ENCODE peak calls at places on chromosome 13, in four cellular contexts. O, T, J and Q are unnamed samples.

GRCh38 chr13:114249062-114249461 is 14.4 kb downstream of the CDC16 start:
- DNase-seq in O (no peak), T (no peak), J (no peak), Q (no peak)

GRCh38 chr13:113945857-113946408 is 27.9 kb downstream of the C13orf46 start:
- DNase-seq in O (no peak), J (no peak), T (no peak), Q (no peak)

GRCh38 chr13:94192576-94192975 is 286.9 kb downstream of the DCT start:
- DNase-seq in J (no peak), T (peak), O (peak), Q (peak)

GRCh38 chr13:26022538-26023292 is 29.1 kb downstream of the SHISA2 start:
- DNase-seq in T (no peak), O (no peak), J (no peak), Q (no peak)

GRCh38 chr13:29859971-29860370 is 9.6 kb upstream of the UBL3 start:
- DNase-seq in T (no peak), J (no peak), O (no peak), Q (peak)

GRCh38 chr13:113145496-113145895 is 13.0 kb upstream of the PROZ start:
- DNase-seq in J (no peak), O (no peak), T (no peak), Q (no peak)

GRCh38 chr13:25217023-25217909 is 45.2 kb upstream of the AMER2 start:
- DNase-seq in O (no peak), T (no peak), J (no peak), Q (no peak)

GRCh38 chr13:89514534-89515312 is 1832.8 kb upstream of the MIR17HG start:
- DNase-seq in O (no peak), T (no peak), J (no peak), Q (no peak)

GRCh38 chr13:110206170-110206569 is 100.8 kb downstream of the COL4A1 start:
- DNase-seq in O (no peak), J (no peak), T (no peak), Q (no peak)

GRCh38 chr13:74256969-74257368 is 122.8 kb upstream of the KLF12 start:
- DNase-seq in J (no peak), T (no peak), O (no peak), Q (no peak)

GRCh38 chr13:111393221-111393790 is 72.9 kb downstream of the TEX29 start:
- DNase-seq in T (no peak), O (no peak), J (no peak), Q (no peak)
- TF ChIP-seq SPI1 in T (no peak), O (no peak), J (no peak), Q (no peak)

GRCh38 chr13:42855416-42855815 is 74.0 kb downstream of the FAM216B start:
- DNase-seq in J (no peak), T (no peak), O (no peak), Q (no peak)
- TF ChIP-seq POLR2AphosphoS5 in J (no peak), T (no peak), O (no peak), Q (no peak)

GRCh38 chr13:112072531-112073244 is 5.7 kb downstream of the SOX1 start:
- DNase-seq in T (no peak), J (no peak), O (no peak), Q (no peak)
- TF ChIP-seq SPI1 in T (no peak), J (no peak), O (no peak), Q (no peak)

DNA sequence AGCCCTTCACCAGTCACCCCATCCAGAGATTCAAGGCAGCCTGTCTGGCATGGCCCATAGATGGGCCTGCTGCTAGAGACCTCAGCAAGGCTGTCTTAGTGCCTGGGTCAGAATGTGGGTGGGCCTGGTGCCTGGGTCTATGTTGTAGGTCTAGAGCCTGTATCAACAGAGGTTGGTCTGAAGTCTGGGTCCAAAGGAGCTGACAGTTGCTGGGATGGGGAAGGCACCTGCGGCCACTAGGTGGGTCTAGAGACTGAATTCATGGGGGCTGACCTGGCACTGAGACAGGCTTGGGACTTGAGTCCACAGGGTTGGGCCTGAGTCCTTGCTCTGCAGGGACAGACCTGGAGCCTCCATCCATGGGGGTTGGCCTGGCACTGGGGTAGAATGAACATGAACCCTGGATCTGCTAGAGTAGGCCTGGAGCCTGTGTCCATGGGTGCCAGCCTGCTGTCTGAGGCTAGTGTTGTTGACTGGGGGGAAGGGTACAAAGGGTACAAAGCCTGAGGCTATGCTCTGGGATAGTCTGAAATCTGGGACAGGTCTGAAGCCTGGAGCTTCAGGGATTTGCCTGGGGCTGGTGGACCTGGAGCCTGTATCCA is 516.8 kb downstream of the OLFM4 start:
- DNase-seq in J (no peak), O (no peak), T (no peak), Q (no peak)
- TF ChIP-seq POLR2AphosphoS5 in J (no peak), O (no peak), T (no peak), Q (no peak)

DNA sequence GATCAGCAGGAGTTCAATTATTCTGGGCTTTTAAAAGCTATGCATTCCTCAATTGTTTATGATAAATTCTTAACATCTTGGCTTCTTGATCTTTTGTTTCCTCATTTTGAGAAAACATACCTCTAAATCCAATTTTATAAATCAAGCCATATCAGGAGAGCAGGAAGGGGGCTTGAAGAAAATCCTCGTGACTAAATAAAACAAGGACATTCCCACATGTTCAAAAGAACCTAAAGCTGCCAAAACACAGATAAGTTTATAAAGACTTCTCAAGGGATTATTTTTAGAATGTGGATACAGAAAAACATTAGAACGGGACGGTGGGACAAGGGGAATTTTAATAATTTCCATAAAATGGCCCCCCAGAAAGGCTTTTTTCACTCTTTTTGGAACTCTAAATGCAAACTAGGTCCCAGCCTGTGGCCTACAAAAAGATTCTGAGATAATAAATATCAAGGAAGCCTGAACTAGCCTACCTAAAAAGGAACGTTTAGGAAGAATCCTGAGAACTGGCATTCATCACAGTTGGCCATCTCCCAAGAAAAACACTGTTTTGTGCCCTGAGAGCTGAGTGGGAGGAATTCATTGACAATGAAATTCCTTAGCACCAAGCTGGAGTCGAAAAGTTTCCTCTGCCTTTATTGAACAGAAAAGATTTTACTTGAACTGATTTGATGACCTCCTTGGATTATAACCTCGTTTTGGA is 30.1 kb downstream of the ZAR1L start:
- DNase-seq in O (no peak), T (no peak), J (no peak), Q (no peak)
- TF ChIP-seq SPI1 in O (no peak), T (no peak), J (no peak), Q (no peak)